ENCODE peak calls at places on chromosome 5, in seven cellular contexts. U is GM04504; J is IMR-90; M is activated gamma-delta T cell treated with anti-CD3 and anti-CD28 coated beads, Interleukin-2, amount 50 U/mL, for 16 hours; F is activated naive CD8-positive, alpha-beta T cell treated with anti-CD3 and anti-CD28 coated beads, Interleukin-2, amount 50 U/mL, for 24 hours; R is activated CD4-positive, CD25-positive, alpha-beta regulatory T cell treated with anti-CD3 and anti-CD28 coated beads, Interleukin-2, amount 50 U/mL, for 16 hours; V is ascending aorta. B is an unnamed sample.

GRCh38 chr5:131417240-131417869 is 153.5 kb downstream of the CDC42SE2 start:
- DNase-seq in F (peak; percentile 85), U (peak; percentile 28), R (peak; percentile 68), J (peak; percentile 71), V (peak; percentile 79), M (peak; percentile 80), B (peak; percentile 86)

GRCh38 chr5:1737790-1738405 is 61.7 kb downstream of the MRPL36 start:
- DNase-seq in V (peak; percentile 19), F (peak; percentile 46), U (no peak), M (peak; percentile 21), R (no peak), J (peak; percentile 13), B (peak; percentile 35)

GRCh38 chr5:159184858-159185381 is 24.4 kb downstream of the RNF145 start:
- DNase-seq in V (no peak), M (peak; percentile 4), J (peak; percentile 93), F (peak; percentile 34), U (no peak), R (no peak), B (peak; percentile 85)

GRCh38 chr5:138105709-138106108 is 21.9 kb downstream of the WNT8A start:
- DNase-seq in R (no peak), M (no peak), V (no peak), F (no peak), J (no peak), U (no peak), B (no peak)

GRCh38 chr5:96433066-96433447 is at the start of gene PCSK1:
- DNase-seq in R (no peak), U (no peak), V (no peak), M (no peak), J (no peak), F (no peak), B (no peak)

GRCh38 chr5:123876265-123876790 is 364.4 kb downstream of the CSNK1G3 start:
- DNase-seq in F (no peak), V (no peak), R (no peak), U (no peak), J (no peak), M (no peak), B (no peak)

GRCh38 chr5:111144352-111144930 is 52.3 kb downstream of the WDR36 start:
- DNase-seq in F (no peak), J (no peak), U (no peak), M (no peak), V (no peak), R (no peak), B (peak; percentile 53)

GRCh38 chr5:137753227-137753985 is 757 bp downstream of the HNRNPA0 start:
- DNase-seq in F (peak; percentile 44), V (peak; percentile 81), U (no peak), J (no peak), M (peak; percentile 16), R (no peak), B (no peak)

GRCh38 chr5:32355694-32356093 is 43.0 kb upstream of the MTMR12 start:
- DNase-seq in J (no peak), M (no peak), F (no peak), V (no peak), R (no peak), U (no peak), B (peak; percentile 83)